ENCODE peak calls at places on chromosomes 2 and 18, in five cellular contexts. R is ovary; A is bronchial epithelial cell; K is CD8-positive, alpha-beta T cell; V is tibial nerve. F is an unnamed sample.
A peak's percentile ranks its signal among the peaks of the same experiment; 100 is the strongest.

GRCh38 chr18:1053654-1054315 is 149.1 kb downstream of the ADCYAP1 start:
- DNase-seq in R (no peak), V (no peak), K (no peak), A (no peak), F (no peak)

GRCh38 chr2:215540646-215541045 is 104.8 kb upstream of the FN1 start:
- DNase-seq in A (peak; percentile 95), V (no peak), K (no peak), R (no peak), F (peak; percentile 98)

GRCh38 chr2:85173909-85174308 is 40.7 kb downstream of the TCF7L1 start:
- DNase-seq in R (no peak), K (no peak), A (no peak), V (no peak), F (peak; percentile 49)

GRCh38 chr2:26002617-26003310 is 20.5 kb upstream of the KIF3C start:
- DNase-seq in K (no peak), R (no peak), A (peak; percentile 44), V (no peak), F (no peak)

GRCh38 chr2:7953184-7953583 is 728.7 kb upstream of the ID2 start:
- DNase-seq in K (no peak), R (no peak), V (no peak), A (no peak), F (no peak)

GRCh38 chr18:59696311-59697235 is 650 bp downstream of the CCBE1 start:
- DNase-seq in K (no peak), A (peak; percentile 43), V (no peak), R (peak; percentile 67), F (peak; percentile 65)

GRCh38 chr18:51250006-51250405 is 52.5 kb upstream of the MEX3C start:
- DNase-seq in A (no peak), K (no peak), V (no peak), R (no peak), F (no peak)

GRCh38 chr2:43221660-43222471 is 4.5 kb downstream of the ZFP36L2 start:
- DNase-seq in K (peak; percentile 69), R (peak; percentile 93), V (peak; percentile 83), A (peak; percentile 89), F (peak; percentile 98)

GRCh38 chr2:10279946-10280463 is 22.7 kb upstream of the HPCAL1 start:
- DNase-seq in K (no peak), A (no peak), R (no peak), V (no peak), F (no peak)

GRCh38 chr2:132651115-132652099 is 18.6 kb downstream of the LYPD1 start:
- DNase-seq in K (no peak), A (no peak), R (no peak), V (no peak), F (peak; percentile 84)

GRCh38 chr2:98859323-98859722 is 76.7 kb downstream of the CRACDL start:
- DNase-seq in A (no peak), K (no peak), R (no peak), V (no peak), F (no peak)
- H3K4me3 ChIP-seq in A (no peak overlapping the region), K (no peak overlapping the region), R (no peak overlapping the region), V (no peak overlapping the region), F (no peak overlapping the region)

GRCh38 chr2:28300489-28300888 is 92.2 kb upstream of the FOSL2 start:
- DNase-seq in A (no peak), R (no peak), K (no peak), V (no peak), F (peak; percentile 66)

GRCh38 chr2:28310107-28310506 is 82.6 kb upstream of the FOSL2 start:
- DNase-seq in R (no peak), K (no peak), A (no peak), V (no peak), F (no peak)

GRCh38 chr2:28300921-28301341 is 91.7 kb upstream of the FOSL2 start:
- DNase-seq in V (no peak), K (no peak), R (no peak), A (no peak), F (peak; percentile 77)

DNA sequence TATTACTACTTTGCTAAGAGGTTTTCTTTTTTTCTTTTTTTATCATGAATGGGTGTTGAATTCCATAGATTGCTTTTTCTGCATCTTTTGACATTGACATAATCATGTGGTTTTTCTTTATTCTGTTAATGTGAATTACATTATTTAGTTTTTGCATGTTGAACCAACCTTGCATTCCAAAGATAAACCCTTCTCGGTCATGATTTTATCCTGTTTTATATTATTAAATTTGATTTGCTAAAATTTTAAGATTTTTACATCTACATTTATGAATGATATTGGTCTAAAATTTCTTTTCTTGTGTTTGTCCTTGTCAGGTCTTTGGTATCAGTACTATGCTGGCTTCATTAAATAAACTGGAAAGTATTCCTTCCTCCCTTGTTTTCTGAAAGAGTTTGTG is 87.5 kb upstream of the FOSL2 start:
- DNase-seq in R (no peak), A (no peak), K (no peak), V (no peak), F (no peak)
- TF ChIP-seq CTCF in R (no peak), A (no peak), K (no peak), V (no peak), F (no peak)

DNA sequence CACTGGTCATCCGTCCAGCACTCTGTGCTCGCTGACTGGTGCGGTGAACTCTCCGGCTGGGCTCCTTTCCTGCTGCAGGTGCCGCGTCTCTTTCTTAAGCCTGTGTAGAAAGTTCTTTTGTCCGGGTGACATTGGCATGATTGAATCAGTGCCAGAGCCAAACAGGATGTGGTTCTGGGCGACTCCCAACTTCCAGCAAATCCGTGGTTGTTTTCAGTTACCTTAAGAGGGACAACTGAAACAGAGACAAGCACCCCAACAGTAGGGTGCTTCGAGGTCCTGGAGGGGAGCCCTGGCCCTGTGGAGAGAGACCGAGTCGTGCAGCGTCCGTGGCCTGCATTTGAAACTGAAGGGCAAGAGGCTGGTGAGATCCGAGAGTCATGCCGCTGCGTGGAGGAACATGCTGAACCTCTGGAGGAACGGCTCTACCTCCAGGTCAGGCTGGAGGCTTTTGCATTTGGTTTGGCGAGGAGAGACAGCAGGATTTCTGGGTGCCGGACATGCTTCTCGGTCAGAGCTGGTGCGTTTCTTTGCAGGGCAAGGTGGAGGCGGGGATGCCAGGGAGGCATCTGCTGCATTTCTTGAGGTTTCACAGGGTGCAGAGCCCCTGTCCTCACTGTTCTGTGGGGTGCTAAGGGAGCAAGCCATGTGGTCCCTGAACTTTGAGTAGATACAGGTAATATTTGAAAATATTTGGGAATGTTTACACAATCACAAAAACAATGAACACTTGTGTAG is 26.8 kb downstream of the SH3BP4 start:
- DNase-seq in K (no peak), R (no peak), V (no peak), A (peak; percentile 58), F (peak; percentile 40)
- H3K4me3 ChIP-seq in K (no peak overlapping the region), R (no peak overlapping the region), V (no peak overlapping the region), A (no peak overlapping the region), F (no peak overlapping the region)

DNA sequence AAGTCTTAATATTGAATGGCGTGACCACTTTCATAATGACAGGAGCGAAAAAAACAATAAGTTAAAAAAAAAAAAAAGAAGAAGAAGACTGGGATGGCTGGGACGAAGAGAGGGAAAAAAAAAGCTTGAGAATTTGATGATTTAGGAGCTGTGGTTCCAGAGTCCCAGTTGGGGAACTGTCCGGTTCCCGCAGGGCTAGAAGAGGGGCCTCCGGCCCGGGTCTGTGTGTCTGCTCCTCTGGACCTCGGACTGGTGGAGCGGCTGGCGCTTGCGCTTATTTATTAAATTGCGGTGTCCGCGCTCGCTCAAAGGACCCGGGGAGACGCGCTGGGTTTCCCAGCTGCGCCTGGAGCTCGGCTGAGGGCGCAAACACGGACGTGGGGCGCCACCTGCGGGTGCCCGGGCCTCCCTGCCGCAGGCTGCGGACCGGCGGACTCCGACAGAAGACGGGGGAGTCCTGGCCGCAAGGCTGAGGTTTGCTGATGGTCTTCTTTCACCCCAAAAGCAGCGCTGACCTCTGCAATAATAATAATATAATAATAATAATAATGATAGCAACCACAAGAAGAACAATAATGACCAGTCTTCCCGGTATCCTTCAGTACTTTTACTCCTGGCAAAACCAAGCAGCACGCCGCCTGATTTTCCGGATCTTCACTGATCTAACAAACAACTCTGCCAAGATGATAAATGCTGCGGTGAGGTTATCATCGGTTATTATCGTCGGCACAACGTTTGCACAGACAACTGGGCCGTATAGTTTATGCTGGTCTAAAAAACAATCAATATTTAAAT is at the start of gene CBLN2:
- DNase-seq in R (peak; percentile 44), K (no peak), A (peak; percentile 25), V (no peak), F (peak; percentile 56)
- TF ChIP-seq CTCF in R (no peak), K (no peak), A (peak; percentile 87), V (peak; percentile 45), F (peak; percentile 86)

DNA sequence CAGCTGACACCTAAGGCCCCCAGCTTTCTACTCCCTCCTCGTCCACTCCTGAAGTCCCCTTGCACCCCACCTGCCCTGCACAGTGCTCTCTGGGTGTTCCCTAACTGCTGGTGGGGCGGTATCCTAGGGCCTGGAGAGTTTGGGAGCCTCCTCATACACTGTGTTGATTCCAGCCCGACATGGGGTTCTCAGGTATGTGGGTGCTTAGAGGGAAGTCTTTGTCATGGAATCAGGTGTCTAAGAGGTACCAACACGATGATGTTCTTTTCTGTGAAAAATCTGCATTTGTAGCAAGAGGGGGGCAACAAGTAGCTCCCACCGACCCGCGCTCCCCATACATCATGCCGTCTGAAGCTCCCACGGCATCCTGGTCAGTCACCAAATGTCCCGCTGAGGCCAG is 96.8 kb upstream of the SMAD7 start:
- DNase-seq in V (no peak), A (no peak), K (no peak), R (no peak), F (no peak)
- H3K4me3 ChIP-seq in V (no peak overlapping the region), A (no peak overlapping the region), K (no peak overlapping the region), R (no peak overlapping the region), F (no peak overlapping the region)

F was measured in fibroblast of the aortic adventitia.